ENCODE peak calls at places on chromosomes 13 and 19, in nine cellular contexts. L, Y, M, S, R, O, W, V and A are unnamed samples.

GRCh38 chr13:48731957-48732569 is 78.3 kb downstream of the CYSLTR2 start:
- DNase-seq in L (peak; percentile 44), Y (no peak), M (peak; percentile 38), S (peak; percentile 49), R (no peak), O (no peak), W (peak; percentile 59), V (peak; percentile 73), A (peak; percentile 78)

GRCh38 chr19:42606660-42607351 is 12.1 kb upstream of the CEACAM8 start:
- DNase-seq in L (peak; percentile 76), Y (peak; percentile 2), M (peak; percentile 9), S (peak; percentile 60), R (peak; percentile 19), O (peak; percentile 27), W (peak; percentile 8), V (peak; percentile 75), A (peak; percentile 25)

GRCh38 chr13:91270031-91270430 is 77.5 kb upstream of the MIR17HG start:
- DNase-seq in L (no peak), Y (no peak), M (no peak), S (no peak), R (no peak), O (no peak), W (peak; percentile 72), V (no peak), A (no peak)

GRCh38 chr13:38713046-38713445 is 26.2 kb downstream of the FREM2 start:
- DNase-seq in L (no peak), Y (no peak), M (no peak), S (no peak), R (no peak), O (no peak), W (no peak), V (no peak), A (no peak)

GRCh38 chr13:32453981-32454380 is 26.1 kb upstream of the N4BP2L1 start:
- DNase-seq in L (no peak), Y (no peak), M (no peak), S (peak; percentile 3), R (no peak), O (peak; percentile 15), W (peak; percentile 19), V (no peak), A (no peak)

GRCh38 chr13:45341799-45342584 is 1.0 kb upstream of the TPT1 start:
- DNase-seq in L (peak; percentile 71), Y (peak; percentile 37), M (no peak), S (peak; percentile 85), R (no peak), O (no peak), W (no peak), V (no peak), A (peak; percentile 76)

GRCh38 chr19:42140125-42140754 is 8.0 kb upstream of the POU2F2 start:
- DNase-seq in L (no peak), Y (peak; percentile 66), M (peak; percentile 80), S (peak; percentile 86), R (no peak), O (peak; percentile 72), W (peak; percentile 68), V (peak; percentile 90), A (peak; percentile 77)

GRCh38 chr19:3015126-3016057 is 13.7 kb downstream of the TLE2 start:
- DNase-seq in L (no peak), Y (no peak), M (no peak), S (no peak), R (no peak), O (no peak), W (no peak), V (no peak), A (no peak)

GRCh38 chr13:50592412-50593145 is 250.9 kb downstream of the DLEU7 start:
- DNase-seq in L (no peak), Y (peak; percentile 92), M (no peak), S (peak; percentile 88), R (peak; percentile 65), O (peak; percentile 87), W (peak; percentile 29), V (no peak), A (no peak)

GRCh38 chr13:68261105-68261504 is 1031.0 kb upstream of the PCDH9 start:
- DNase-seq in L (no peak), Y (no peak), M (no peak), S (no peak), R (no peak), O (no peak), W (no peak), V (peak; percentile 16), A (no peak)

GRCh38 chr19:38690832-38691231 is 43.4 kb downstream of the ACTN4 start:
- DNase-seq in L (no peak), Y (peak; percentile 38), M (no peak), S (no peak), R (no peak), O (no peak), W (no peak), V (no peak), A (no peak)
- H3K9ac ChIP-seq in L (peak overlapping the region; percentile 77), Y (no peak overlapping the region), M (no peak overlapping the region), S (peak overlapping the region; percentile 45), R (peak overlapping the region; percentile 78), O (no peak overlapping the region), W (no peak overlapping the region), V (no peak overlapping the region), A (peak overlapping the region; percentile 88)

GRCh38 chr19:44701228-44701627 is 2.3 kb downstream of the CEACAM16 start:
- DNase-seq in L (no peak), Y (no peak), M (no peak), S (no peak), R (no peak), O (no peak), W (no peak), V (no peak), A (no peak)
- H3K4me1 ChIP-seq in L (no peaks in the 10 kb centered on the region), Y (no peaks in the 10 kb centered on the region), M (no peaks in the 10 kb centered on the region), S (no peaks in the 10 kb centered on the region), R (no peaks in the 10 kb centered on the region), O (no peaks in the 10 kb centered on the region), W (no peaks in the 10 kb centered on the region), V (no peaks in the 10 kb centered on the region), A (no peaks in the 10 kb centered on the region)

DNA sequence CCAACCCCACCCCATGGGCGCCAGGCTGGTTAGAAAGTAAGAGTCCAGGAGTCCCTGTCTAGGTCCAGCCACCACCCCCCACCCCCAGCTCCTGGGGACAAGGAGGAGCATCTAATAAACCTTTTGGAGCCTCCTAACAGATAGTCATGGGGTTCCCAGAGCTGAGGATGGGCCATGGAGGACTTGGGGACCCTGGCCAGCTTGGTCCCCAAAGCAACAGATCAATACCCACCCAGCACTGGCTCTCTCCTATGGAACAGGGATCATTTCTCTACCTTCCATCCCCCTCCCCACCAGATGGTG is 9.4 kb downstream of the NR2F6 start:
- DNase-seq in L (no peak), Y (no peak), M (no peak), S (no peak), R (no peak), O (no peak), W (no peak), V (no peak), A (no peak)
- H3K27ac ChIP-seq in L (peak overlapping the region; percentile 84), Y (peak overlapping the region; percentile 34), M (peak overlapping the region; percentile 48), S (no peak overlapping the region), R (no peak overlapping the region), O (peak overlapping the region; percentile 24), W (no peak overlapping the region), V (no peak overlapping the region), A (no peak overlapping the region)

GRCh38 chr13:40676007-40676406 is 9.6 kb upstream of the FOXO1 start:
- DNase-seq in L (no peak), Y (no peak), M (no peak), S (no peak), R (no peak), O (no peak), W (no peak), V (no peak), A (no peak)

GRCh38 chr13:40673414-40673813 is 7.0 kb upstream of the FOXO1 start:
- DNase-seq in L (no peak), Y (no peak), M (no peak), S (no peak), R (no peak), O (no peak), W (no peak), V (no peak), A (no peak)

GRCh38 chr13:40673061-40673397 is 6.6 kb upstream of the FOXO1 start:
- DNase-seq in L (no peak), Y (no peak), M (no peak), S (no peak), R (no peak), O (no peak), W (no peak), V (no peak), A (no peak)

GRCh38 chr13:40670307-40670706 is 3.9 kb upstream of the FOXO1 start:
- DNase-seq in L (no peak), Y (no peak), M (no peak), S (no peak), R (no peak), O (no peak), W (no peak), V (no peak), A (no peak)

GRCh38 chr13:40672310-40673060 is 6.0 kb upstream of the FOXO1 start:
- DNase-seq in L (peak; percentile 59), Y (peak; percentile 84), M (no peak), S (peak; percentile 69), R (peak; percentile 38), O (peak; percentile 70), W (peak; percentile 90), V (no peak), A (no peak)
- H3K9ac ChIP-seq in L (no peak overlapping the region), Y (no peak overlapping the region), M (no peak overlapping the region), S (no peak overlapping the region), R (peak overlapping the region; percentile 18), O (no peak overlapping the region), W (no peak overlapping the region), V (no peak overlapping the region), A (no peak overlapping the region)